ENCODE peak calls at places on chromosomes 16 and 17, in four cellular contexts. B, R, S and K are unnamed samples.
A peak's percentile ranks its signal among the peaks of the same experiment; 100 is the strongest.

GRCh38 chr16:70578035-70578434 is 54.4 kb downstream of the SF3B3 start:
- DNase-seq in B (no peak), R (no peak), S (no peak), K (peak; percentile 24)

GRCh38 chr17:61768405-61768804 is 94.9 kb downstream of the BRIP1 start:
- DNase-seq in B (no peak), R (no peak), S (no peak), K (no peak)

GRCh38 chr17:29091591-29092291 is 48.8 kb downstream of the PIPOX start:
- DNase-seq in B (no peak), R (no peak), S (no peak), K (no peak)

GRCh38 chr16:74742051-74742481 is 32.6 kb downstream of the FA2H start:
- DNase-seq in B (peak; percentile 22), R (peak; percentile 43), S (no peak), K (no peak)

GRCh38 chr17:48013876-48014602 is 23.6 kb downstream of the COPZ2 start:
- DNase-seq in B (no peak), R (no peak), S (no peak), K (no peak)

GRCh38 chr16:64983983-64984382 is 137.9 kb downstream of the CDH11 start:
- DNase-seq in B (peak; percentile 73), R (peak; percentile 89), S (peak; percentile 2), K (peak; percentile 83)

GRCh38 chr17:40915721-40916256 is 21.7 kb downstream of the KRT23 start:
- DNase-seq in B (peak; percentile 72), R (peak; percentile 77), S (peak; percentile 90), K (peak; percentile 80)

GRCh38 chr16:6149031-6149430 is 1051.4 kb upstream of the EEF2KMT start:
- DNase-seq in B (no peak), R (no peak), S (no peak), K (no peak)

GRCh38 chr16:79672524-79672923 is 72.0 kb upstream of the MAF start:
- DNase-seq in B (no peak), R (no peak), S (no peak), K (no peak)

GRCh38 chr17:2240541-2240940 is 63.0 kb downstream of the SMG6 start:
- DNase-seq in B (no peak), R (no peak), S (no peak), K (peak; percentile 65)

GRCh38 chr16:76059186-76059585 is 218.0 kb upstream of the CNTNAP4 start:
- DNase-seq in B (no peak), R (no peak), S (peak; percentile 86), K (no peak)

GRCh38 chr16:74998481-74999207 is at the start of gene ZNRF1:
- DNase-seq in B (peak; percentile 87), R (peak; percentile 71), S (peak; percentile 78), K (peak; percentile 85)

GRCh38 chr17:57295526-57296023 is 39.3 kb downstream of the MSI2 start:
- DNase-seq in B (peak; percentile 20), R (peak; percentile 71), S (no peak), K (no peak)

GRCh38 chr16:15676506-15676905 is 26.5 kb downstream of the NDE1 start:
- DNase-seq in B (no peak), R (no peak), S (no peak), K (no peak)

GRCh38 chr16:19294156-19294649 is 8.7 kb downstream of the CLEC19A start:
- DNase-seq in B (no peak), R (no peak), S (no peak), K (no peak)

GRCh38 chr17:61465550-61466237 is 13.5 kb downstream of the TBX4 start:
- DNase-seq in B (no peak), R (no peak), S (no peak), K (no peak)

GRCh38 chr17:63854709-63855108 is 12.2 kb upstream of the SMARCD2 start:
- DNase-seq in B (no peak), R (no peak), S (no peak), K (no peak)

GRCh38 chr16:89350701-89351380 is 133.3 kb downstream of the ZNF778 start:
- DNase-seq in B (no peak), R (peak; percentile 63), S (peak; percentile 50), K (peak; percentile 46)

GRCh38 chr16:69706975-69707340 is 19.4 kb downstream of the NQO1 start:
- DNase-seq in B (no peak), R (no peak), S (no peak), K (no peak)

GRCh38 chr16:68539704-68540370 is 746 bp downstream of the ZFP90 start:
- DNase-seq in B (peak; percentile 44), R (no peak), S (peak; percentile 53), K (peak; percentile 49)

GRCh38 chr17:29116652-29117439 is 63.4 kb downstream of the MYO18A start:
- DNase-seq in B (peak; percentile 73), R (peak; percentile 47), S (peak; percentile 27), K (peak; percentile 71)

GRCh38 chr17:57987582-57988300 is at the start of gene VEZF1:
- DNase-seq in B (peak; percentile 85), R (peak; percentile 44), S (peak; percentile 68), K (peak; percentile 90)

GRCh38 chr17:65013613-65014391 is 42.7 kb downstream of the GNA13 start:
- DNase-seq in B (peak; percentile 90), R (peak; percentile 93), S (peak; percentile 84), K (peak; percentile 94)

GRCh38 chr16:64410306-64410705 is 711.6 kb downstream of the CDH11 start:
- DNase-seq in B (no peak), R (no peak), S (no peak), K (peak; percentile 26)

GRCh38 chr17:20008242-20009051 is 712 bp upstream of the SPECC1 start:
- DNase-seq in B (peak; percentile 54), R (no peak), S (peak; percentile 21), K (peak; percentile 49)

GRCh38 chr17:7436556-7437368 is 1.5 kb downstream of the TMEM102 start:
- DNase-seq in B (peak; percentile 91), R (peak; percentile 75), S (peak; percentile 88), K (peak; percentile 93)

GRCh38 chr16:77171750-77172635 is 19.0 kb upstream of the MON1B start:
- DNase-seq in B (peak; percentile 83), R (peak; percentile 59), S (peak; percentile 51), K (peak; percentile 68)

GRCh38 chr17:35716897-35717839 is 14.3 kb upstream of the RASL10B start:
- DNase-seq in B (peak; percentile 86), R (peak; percentile 9), S (no peak), K (no peak)

GRCh38 chr17:19579867-19580565 is 46.4 kb downstream of the SLC47A1 start:
- DNase-seq in B (peak; percentile 49), R (no peak), S (no peak), K (peak; percentile 60)

GRCh38 chr17:7336240-7337175 is at the start of gene ACAP1:
- DNase-seq in B (no peak), R (no peak), S (no peak), K (no peak)

GRCh38 chr17:39787743-39788484 is 50.2 kb downstream of the GRB7 start:
- DNase-seq in B (no peak), R (no peak), S (peak; percentile 64), K (no peak)

GRCh38 chr16:58269526-58269925 is 25.3 kb downstream of the PRSS54 start:
- DNase-seq in B (no peak), R (peak; percentile 40), S (no peak), K (no peak)

GRCh38 chr17:40086150-40087044 is 14.0 kb downstream of the NR1D1 start:
- DNase-seq in B (peak; percentile 70), R (no peak), S (no peak), K (peak; percentile 60)

GRCh38 chr17:15112881-15113617 is 152.1 kb downstream of the PMP22 start:
- DNase-seq in B (peak; percentile 27), R (peak; percentile 28), S (no peak), K (peak; percentile 53)

GRCh38 chr17:44004077-44004760 is at the start of gene NAGS:
- DNase-seq in B (no peak), R (no peak), S (no peak), K (peak; percentile 23)

GRCh38 chr17:74768069-74768762 is 7.9 kb downstream of the NAT9 start:
- DNase-seq in B (no peak), R (peak; percentile 73), S (no peak), K (peak; percentile 92)

GRCh38 chr17:44367219-44367618 is 3.6 kb upstream of the FAM171A2 start:
- DNase-seq in B (no peak), R (no peak), S (no peak), K (no peak)